ENCODE peak calls at places on chromosome 2, in five cellular contexts. Q is ovary, I is AG04450, W is PC-9, S is endothelial cell of umbilical vein. O is an unnamed sample.

GRCh38 chr2:85774126-85774978 is 20.6 kb downstream of the ATOH8 start:
- DNase-seq in I (no peak), S (no peak), W (no peak), Q (no peak), O (no peak)

GRCh38 chr2:240304746-240305161 is 130.7 kb upstream of the GPC1 start:
- DNase-seq in Q (no peak), S (no peak), W (no peak), I (no peak), O (peak; percentile 36)

GRCh38 chr2:62321370-62321769 is 125.5 kb downstream of the B3GNT2 start:
- DNase-seq in Q (no peak), I (no peak), W (no peak), S (no peak), O (no peak)

GRCh38 chr2:225668606-225669266 is 269.2 kb downstream of the NYAP2 start:
- DNase-seq in Q (no peak), S (peak; percentile 54), I (peak; percentile 56), W (peak; percentile 65), O (no peak)

GRCh38 chr2:222751238-222751637 is 79.8 kb downstream of the MOGAT1 start:
- DNase-seq in Q (no peak), S (no peak), W (no peak), I (no peak), O (no peak)

GRCh38 chr2:236742936-236743622 is 173.5 kb downstream of the ACKR3 start:
- DNase-seq in S (no peak), W (peak; percentile 33), Q (no peak), I (no peak), O (no peak)

GRCh38 chr2:144519934-144520717 is at the start of gene ZEB2:
- DNase-seq in I (no peak), S (peak; percentile 87), Q (peak; percentile 79), W (no peak), O (no peak)

GRCh38 chr2:66433945-66434678 is 813 bp upstream of the MEIS1 start:
- DNase-seq in I (no peak), Q (peak; percentile 70), W (peak; percentile 52), S (peak; percentile 86), O (peak; percentile 68)

DNA sequence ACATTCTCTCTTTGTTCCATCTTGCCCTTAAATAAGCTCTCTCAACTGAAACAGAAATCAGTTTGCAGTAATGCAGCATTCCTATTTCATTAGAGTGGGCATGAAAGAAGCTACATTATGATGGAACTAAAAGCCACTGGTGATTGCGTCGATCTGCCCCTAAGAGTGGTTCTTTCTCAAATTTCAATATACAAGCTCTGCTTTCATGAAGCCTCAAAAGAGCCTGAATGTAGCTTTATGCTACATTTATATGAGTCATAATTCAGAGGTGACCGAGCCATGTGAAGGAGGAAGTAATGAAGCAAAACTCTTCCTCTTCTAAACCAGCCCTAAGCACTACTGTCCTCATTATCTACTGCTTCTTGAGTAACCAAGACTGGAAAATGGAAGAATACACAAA is 64.8 kb upstream of the CYTIP start:
- DNase-seq in S (no peak), Q (no peak), W (peak; percentile 39), I (no peak), O (no peak)
- TF ChIP-seq CTCF in S (no peak), Q (no peak), W (no peak), I (no peak), O (no peak)

DNA sequence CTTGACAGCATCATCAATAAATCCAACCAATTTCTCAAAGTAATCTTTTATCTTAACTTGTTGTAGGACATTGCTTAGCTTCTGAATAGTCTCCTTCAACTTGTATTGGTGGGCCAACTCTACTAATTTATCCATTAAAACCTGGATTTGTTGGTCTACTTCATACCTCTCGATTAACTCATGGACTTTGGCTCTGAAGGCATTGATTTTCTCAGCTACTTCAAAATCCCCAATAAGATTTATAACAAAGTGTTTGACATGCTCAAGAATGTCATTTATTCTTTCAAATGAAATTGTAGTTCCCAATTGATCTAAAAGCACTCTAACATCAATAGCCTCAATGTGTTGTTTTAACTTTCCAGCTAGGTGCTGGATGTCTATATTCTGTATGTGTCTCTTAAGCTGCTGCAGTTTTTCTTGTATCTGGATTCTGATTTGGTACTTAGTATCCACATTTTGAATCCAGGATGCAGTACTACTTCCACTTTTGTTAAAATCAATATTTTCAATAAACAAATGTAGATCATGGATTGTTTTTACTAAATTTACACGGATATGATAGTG is 34.1 kb downstream of the APOB start:
- DNase-seq in W (no peak), Q (no peak), I (no peak), S (no peak), O (no peak)
- TF ChIP-seq CTCF in W (no peak), Q (no peak), I (no peak), S (no peak), O (no peak)

GRCh38 chr2:233854241-233854981 is at the start of gene HJURP:
- DNase-seq in S (peak; percentile 98), W (peak; percentile 95), Q (peak; percentile 89), I (peak; percentile 89), O (peak; percentile 89)

GRCh38 chr2:233853883-233854240 is 473 bp downstream of the HJURP start:
- DNase-seq in S (no peak), I (no peak), Q (no peak), W (no peak), O (no peak)

GRCh38 chr2:233856184-233856583 is 1.8 kb upstream of the HJURP start:
- DNase-seq in I (no peak), S (no peak), W (no peak), Q (no peak), O (no peak)

GRCh38 chr2:233855345-233855744 is 1.0 kb upstream of the HJURP start:
- DNase-seq in W (no peak), I (no peak), S (no peak), Q (no peak), O (no peak)

GRCh38 chr2:233857511-233858118 is 3.3 kb upstream of the HJURP start:
- DNase-seq in W (no peak), I (no peak), Q (no peak), S (peak; percentile 5), O (no peak)
- TF ChIP-seq CTCF in W (peak; percentile 84), I (peak; percentile 53), Q (no peak), S (peak; percentile 63), O (no peak)

GRCh38 chr2:20103514-20103913 is 52.1 kb upstream of the LAPTM4A start:
- DNase-seq in W (no peak), Q (no peak), S (no peak), I (no peak), O (no peak)
- TF ChIP-seq CTCF in W (peak; percentile 68), Q (no peak), S (no peak), I (peak; percentile 22), O (peak; percentile 29)

GRCh38 chr2:196592331-196592911 is 47.1 kb upstream of the CCDC150 start:
- DNase-seq in W (no peak), I (no peak), Q (no peak), S (peak; percentile 39), O (peak; percentile 20)
- TF ChIP-seq CTCF in W (no peak), I (peak; percentile 22), Q (no peak), S (no peak), O (no peak)

GRCh38 chr2:69061518-69061917 is 48.5 kb downstream of the ANTXR1 start:
- DNase-seq in Q (no peak), I (no peak), W (no peak), S (peak; percentile 21), O (no peak)
- TF ChIP-seq CTCF in Q (no peak), I (peak; percentile 16), W (no peak), S (no peak), O (no peak)